ENCODE peak calls at places on chromosomes 6 and 20, in six cellular contexts. One of them, this sample, is unnamed.

GRCh38 chr6:100370265-100370664 is 94.5 kb downstream of the SIM1 start:
- DNase-seq in GM04503: no peak
- DNase-seq in AG10803: no peak
- DNase-seq in stimulated activated CD8-positive, alpha-beta memory T cell treated with anti-CD3 and anti-CD28 coated beads, Interleukin-4, amount 100 ng/mL, for 48 hours: no peak
- DNase-seq in upper lobe of left lung: no peak
- DNase-seq in endothelial cell: no peak
- DNase-seq in this sample: no peak

GRCh38 chr6:148999921-149000589 is 253.2 kb downstream of the UST start:
- DNase-seq in GM04503: peak; percentile 79
- DNase-seq in AG10803: peak; percentile 85
- DNase-seq in stimulated activated CD8-positive, alpha-beta memory T cell treated with anti-CD3 and anti-CD28 coated beads, Interleukin-4, amount 100 ng/mL, for 48 hours: no peak
- DNase-seq in upper lobe of left lung: no peak
- DNase-seq in endothelial cell: no peak
- DNase-seq in this sample: peak; percentile 67

GRCh38 chr6:33430991-33431879 is 11.4 kb downstream of the SYNGAP1 start:
- DNase-seq in GM04503: no peak
- DNase-seq in AG10803: peak; percentile 42
- DNase-seq in stimulated activated CD8-positive, alpha-beta memory T cell treated with anti-CD3 and anti-CD28 coated beads, Interleukin-4, amount 100 ng/mL, for 48 hours: peak; percentile 89
- DNase-seq in upper lobe of left lung: peak; percentile 90
- DNase-seq in endothelial cell: peak; percentile 84
- DNase-seq in this sample: peak; percentile 68

GRCh38 chr6:79946242-79946641 is 1.1 kb downstream of the ELOVL4 start:
- DNase-seq in GM04503: no peak
- DNase-seq in AG10803: peak; percentile 13
- DNase-seq in stimulated activated CD8-positive, alpha-beta memory T cell treated with anti-CD3 and anti-CD28 coated beads, Interleukin-4, amount 100 ng/mL, for 48 hours: no peak
- DNase-seq in upper lobe of left lung: no peak
- DNase-seq in endothelial cell: peak; percentile 25
- DNase-seq in this sample: peak; percentile 29

GRCh38 chr6:85357651-85358050 is 92.2 kb upstream of the NT5E start:
- DNase-seq in GM04503: no peak
- DNase-seq in AG10803: no peak
- DNase-seq in stimulated activated CD8-positive, alpha-beta memory T cell treated with anti-CD3 and anti-CD28 coated beads, Interleukin-4, amount 100 ng/mL, for 48 hours: no peak
- DNase-seq in upper lobe of left lung: no peak
- DNase-seq in endothelial cell: no peak
- DNase-seq in this sample: no peak

GRCh38 chr6:108874470-108875160 is 26.4 kb downstream of the ARMC2 start:
- DNase-seq in GM04503: peak; percentile 51
- DNase-seq in AG10803: peak; percentile 63
- DNase-seq in stimulated activated CD8-positive, alpha-beta memory T cell treated with anti-CD3 and anti-CD28 coated beads, Interleukin-4, amount 100 ng/mL, for 48 hours: peak; percentile 68
- DNase-seq in upper lobe of left lung: no peak
- DNase-seq in endothelial cell: no peak
- DNase-seq in this sample: peak; percentile 33

GRCh38 chr20:5078399-5078958 is 41.3 kb downstream of the PCNA start:
- DNase-seq in GM04503: no peak
- DNase-seq in AG10803: peak; percentile 25
- DNase-seq in stimulated activated CD8-positive, alpha-beta memory T cell treated with anti-CD3 and anti-CD28 coated beads, Interleukin-4, amount 100 ng/mL, for 48 hours: peak; percentile 83
- DNase-seq in upper lobe of left lung: no peak
- DNase-seq in endothelial cell: no peak
- DNase-seq in this sample: peak; percentile 61

GRCh38 chr6:160137989-160138835 is 16.6 kb downstream of the SLC22A1 start:
- DNase-seq in GM04503: no peak
- DNase-seq in AG10803: peak; percentile 57
- DNase-seq in stimulated activated CD8-positive, alpha-beta memory T cell treated with anti-CD3 and anti-CD28 coated beads, Interleukin-4, amount 100 ng/mL, for 48 hours: peak; percentile 76
- DNase-seq in upper lobe of left lung: no peak
- DNase-seq in endothelial cell: peak; percentile 61
- DNase-seq in this sample: peak; percentile 73

GRCh38 chr20:56386219-56386618 is 5.8 kb downstream of the AURKA start:
- DNase-seq in GM04503: no peak
- DNase-seq in AG10803: no peak
- DNase-seq in stimulated activated CD8-positive, alpha-beta memory T cell treated with anti-CD3 and anti-CD28 coated beads, Interleukin-4, amount 100 ng/mL, for 48 hours: no peak
- DNase-seq in upper lobe of left lung: no peak
- DNase-seq in endothelial cell: no peak
- DNase-seq in this sample: no peak

GRCh38 chr6:149990109-149990671 is 26.4 kb downstream of the ULBP1 start:
- DNase-seq in GM04503: no peak
- DNase-seq in AG10803: no peak
- DNase-seq in stimulated activated CD8-positive, alpha-beta memory T cell treated with anti-CD3 and anti-CD28 coated beads, Interleukin-4, amount 100 ng/mL, for 48 hours: peak; percentile 23
- DNase-seq in upper lobe of left lung: no peak
- DNase-seq in endothelial cell: no peak
- DNase-seq in this sample: peak; percentile 24

GRCh38 chr6:135328136-135328535 is 147.0 kb downstream of the MYB start:
- DNase-seq in GM04503: no peak
- DNase-seq in AG10803: no peak
- DNase-seq in stimulated activated CD8-positive, alpha-beta memory T cell treated with anti-CD3 and anti-CD28 coated beads, Interleukin-4, amount 100 ng/mL, for 48 hours: no peak
- DNase-seq in upper lobe of left lung: no peak
- DNase-seq in endothelial cell: no peak
- DNase-seq in this sample: no peak

GRCh38 chr6:154247119-154247814 is 109.3 kb downstream of the IPCEF1 start:
- DNase-seq in GM04503: no peak
- DNase-seq in AG10803: no peak
- DNase-seq in stimulated activated CD8-positive, alpha-beta memory T cell treated with anti-CD3 and anti-CD28 coated beads, Interleukin-4, amount 100 ng/mL, for 48 hours: no peak
- DNase-seq in upper lobe of left lung: no peak
- DNase-seq in endothelial cell: no peak
- DNase-seq in this sample: no peak

GRCh38 chr6:21109421-21110178 is 484.0 kb upstream of the SOX4 start:
- DNase-seq in GM04503: peak; percentile 54
- DNase-seq in AG10803: peak; percentile 77
- DNase-seq in stimulated activated CD8-positive, alpha-beta memory T cell treated with anti-CD3 and anti-CD28 coated beads, Interleukin-4, amount 100 ng/mL, for 48 hours: no peak
- DNase-seq in upper lobe of left lung: no peak
- DNase-seq in endothelial cell: no peak
- DNase-seq in this sample: peak; percentile 72

GRCh38 chr6:147190556-147190955 is 13.7 kb upstream of the STXBP5 start:
- DNase-seq in GM04503: no peak
- DNase-seq in AG10803: no peak
- DNase-seq in stimulated activated CD8-positive, alpha-beta memory T cell treated with anti-CD3 and anti-CD28 coated beads, Interleukin-4, amount 100 ng/mL, for 48 hours: no peak
- DNase-seq in upper lobe of left lung: no peak
- DNase-seq in endothelial cell: no peak
- DNase-seq in this sample: no peak

GRCh38 chr6:105209950-105210706 is 30.3 kb upstream of the POPDC3 start:
- DNase-seq in GM04503: peak; percentile 74
- DNase-seq in AG10803: peak; percentile 89
- DNase-seq in stimulated activated CD8-positive, alpha-beta memory T cell treated with anti-CD3 and anti-CD28 coated beads, Interleukin-4, amount 100 ng/mL, for 48 hours: no peak
- DNase-seq in upper lobe of left lung: no peak
- DNase-seq in endothelial cell: no peak
- DNase-seq in this sample: peak; percentile 72

GRCh38 chr20:37348643-37349516 is 2.9 kb downstream of the SRC start:
- DNase-seq in GM04503: no peak
- DNase-seq in AG10803: no peak
- DNase-seq in stimulated activated CD8-positive, alpha-beta memory T cell treated with anti-CD3 and anti-CD28 coated beads, Interleukin-4, amount 100 ng/mL, for 48 hours: no peak
- DNase-seq in upper lobe of left lung: no peak
- DNase-seq in endothelial cell: no peak
- DNase-seq in this sample: no peak

GRCh38 chr6:50353603-50354002 is 303.9 kb upstream of the DEFB112 start:
- DNase-seq in GM04503: no peak
- DNase-seq in AG10803: no peak
- DNase-seq in stimulated activated CD8-positive, alpha-beta memory T cell treated with anti-CD3 and anti-CD28 coated beads, Interleukin-4, amount 100 ng/mL, for 48 hours: no peak
- DNase-seq in upper lobe of left lung: no peak
- DNase-seq in endothelial cell: no peak
- DNase-seq in this sample: no peak

GRCh38 chr20:32906871-32907495 is 48.3 kb downstream of the EFCAB8 start:
- DNase-seq in GM04503: no peak
- DNase-seq in AG10803: no peak
- DNase-seq in stimulated activated CD8-positive, alpha-beta memory T cell treated with anti-CD3 and anti-CD28 coated beads, Interleukin-4, amount 100 ng/mL, for 48 hours: no peak
- DNase-seq in upper lobe of left lung: no peak
- DNase-seq in endothelial cell: no peak
- DNase-seq in this sample: no peak

GRCh38 chr6:41723178-41723935 is 12.1 kb downstream of the TFEB start:
- DNase-seq in GM04503: peak; percentile 56
- DNase-seq in AG10803: peak; percentile 91
- DNase-seq in stimulated activated CD8-positive, alpha-beta memory T cell treated with anti-CD3 and anti-CD28 coated beads, Interleukin-4, amount 100 ng/mL, for 48 hours: no peak
- DNase-seq in upper lobe of left lung: peak; percentile 89
- DNase-seq in endothelial cell: no peak
- DNase-seq in this sample: peak; percentile 96

GRCh38 chr20:23641936-23642751 is 4.4 kb upstream of the CST3 start:
- DNase-seq in GM04503: peak; percentile 37
- DNase-seq in AG10803: peak; percentile 85
- DNase-seq in stimulated activated CD8-positive, alpha-beta memory T cell treated with anti-CD3 and anti-CD28 coated beads, Interleukin-4, amount 100 ng/mL, for 48 hours: no peak
- DNase-seq in upper lobe of left lung: no peak
- DNase-seq in endothelial cell: no peak
- DNase-seq in this sample: peak; percentile 70

GRCh38 chr6:157561037-157561790 is 180.2 kb downstream of the ZDHHC14 start:
- DNase-seq in GM04503: no peak
- DNase-seq in AG10803: no peak
- DNase-seq in stimulated activated CD8-positive, alpha-beta memory T cell treated with anti-CD3 and anti-CD28 coated beads, Interleukin-4, amount 100 ng/mL, for 48 hours: no peak
- DNase-seq in upper lobe of left lung: peak; percentile 15
- DNase-seq in endothelial cell: no peak
- DNase-seq in this sample: no peak

GRCh38 chr6:144460224-144461095 is 175.3 kb downstream of the UTRN start:
- DNase-seq in GM04503: no peak
- DNase-seq in AG10803: no peak
- DNase-seq in stimulated activated CD8-positive, alpha-beta memory T cell treated with anti-CD3 and anti-CD28 coated beads, Interleukin-4, amount 100 ng/mL, for 48 hours: no peak
- DNase-seq in upper lobe of left lung: no peak
- DNase-seq in endothelial cell: no peak
- DNase-seq in this sample: no peak

GRCh38 chr6:110282412-110282811 is 75.7 kb downstream of the METTL24 start:
- DNase-seq in GM04503: no peak
- DNase-seq in AG10803: no peak
- DNase-seq in stimulated activated CD8-positive, alpha-beta memory T cell treated with anti-CD3 and anti-CD28 coated beads, Interleukin-4, amount 100 ng/mL, for 48 hours: no peak
- DNase-seq in upper lobe of left lung: no peak
- DNase-seq in endothelial cell: no peak
- DNase-seq in this sample: no peak

GRCh38 chr20:36676701-36677421 is 30.9 kb upstream of the SLA2 start:
- DNase-seq in GM04503: no peak
- DNase-seq in AG10803: no peak
- DNase-seq in stimulated activated CD8-positive, alpha-beta memory T cell treated with anti-CD3 and anti-CD28 coated beads, Interleukin-4, amount 100 ng/mL, for 48 hours: no peak
- DNase-seq in upper lobe of left lung: peak; percentile 73
- DNase-seq in endothelial cell: peak; percentile 12
- DNase-seq in this sample: no peak

GRCh38 chr6:166780284-166780683 is 153.2 kb upstream of the RPS6KA2 start:
- DNase-seq in GM04503: no peak
- DNase-seq in AG10803: no peak
- DNase-seq in stimulated activated CD8-positive, alpha-beta memory T cell treated with anti-CD3 and anti-CD28 coated beads, Interleukin-4, amount 100 ng/mL, for 48 hours: peak; percentile 3
- DNase-seq in upper lobe of left lung: no peak
- DNase-seq in endothelial cell: no peak
- DNase-seq in this sample: no peak

GRCh38 chr6:72974276-72974675 is 251.0 kb downstream of the KHDC1L start:
- DNase-seq in GM04503: no peak
- DNase-seq in AG10803: no peak
- DNase-seq in stimulated activated CD8-positive, alpha-beta memory T cell treated with anti-CD3 and anti-CD28 coated beads, Interleukin-4, amount 100 ng/mL, for 48 hours: no peak
- DNase-seq in upper lobe of left lung: no peak
- DNase-seq in endothelial cell: no peak
- DNase-seq in this sample: no peak

GRCh38 chr6:25175216-25175615 is 104.0 kb upstream of the CARMIL1 start:
- DNase-seq in GM04503: no peak
- DNase-seq in AG10803: no peak
- DNase-seq in stimulated activated CD8-positive, alpha-beta memory T cell treated with anti-CD3 and anti-CD28 coated beads, Interleukin-4, amount 100 ng/mL, for 48 hours: no peak
- DNase-seq in upper lobe of left lung: no peak
- DNase-seq in endothelial cell: no peak
- DNase-seq in this sample: no peak

GRCh38 chr6:122580731-122581130 is 29.5 kb upstream of the PKIB start:
- DNase-seq in GM04503: no peak
- DNase-seq in AG10803: no peak
- DNase-seq in stimulated activated CD8-positive, alpha-beta memory T cell treated with anti-CD3 and anti-CD28 coated beads, Interleukin-4, amount 100 ng/mL, for 48 hours: no peak
- DNase-seq in upper lobe of left lung: no peak
- DNase-seq in endothelial cell: no peak
- DNase-seq in this sample: no peak

GRCh38 chr6:28323813-28324424 is 12.0 kb downstream of the ZSCAN31 start:
- DNase-seq in GM04503: no peak
- DNase-seq in AG10803: no peak
- DNase-seq in stimulated activated CD8-positive, alpha-beta memory T cell treated with anti-CD3 and anti-CD28 coated beads, Interleukin-4, amount 100 ng/mL, for 48 hours: no peak
- DNase-seq in upper lobe of left lung: no peak
- DNase-seq in endothelial cell: no peak
- DNase-seq in this sample: no peak

GRCh38 chr20:50034567-50035170 is 51.9 kb downstream of the SNAI1 start:
- DNase-seq in GM04503: peak; percentile 42
- DNase-seq in AG10803: peak; percentile 78
- DNase-seq in stimulated activated CD8-positive, alpha-beta memory T cell treated with anti-CD3 and anti-CD28 coated beads, Interleukin-4, amount 100 ng/mL, for 48 hours: no peak
- DNase-seq in upper lobe of left lung: no peak
- DNase-seq in endothelial cell: no peak
- DNase-seq in this sample: peak; percentile 65

GRCh38 chr20:62066983-62067433 is 1.3 kb upstream of the TAF4 start:
- DNase-seq in GM04503: no peak
- DNase-seq in AG10803: peak; percentile 12
- DNase-seq in stimulated activated CD8-positive, alpha-beta memory T cell treated with anti-CD3 and anti-CD28 coated beads, Interleukin-4, amount 100 ng/mL, for 48 hours: peak; percentile 54
- DNase-seq in upper lobe of left lung: no peak
- DNase-seq in endothelial cell: no peak
- DNase-seq in this sample: peak; percentile 58

GRCh38 chr6:112128208-112128607 is 40.8 kb downstream of the FAM229B start:
- DNase-seq in GM04503: no peak
- DNase-seq in AG10803: no peak
- DNase-seq in stimulated activated CD8-positive, alpha-beta memory T cell treated with anti-CD3 and anti-CD28 coated beads, Interleukin-4, amount 100 ng/mL, for 48 hours: no peak
- DNase-seq in upper lobe of left lung: no peak
- DNase-seq in endothelial cell: no peak
- DNase-seq in this sample: no peak

GRCh38 chr6:131172237-131172636 is 37.0 kb downstream of the AKAP7 start:
- DNase-seq in GM04503: no peak
- DNase-seq in AG10803: peak; percentile 27
- DNase-seq in stimulated activated CD8-positive, alpha-beta memory T cell treated with anti-CD3 and anti-CD28 coated beads, Interleukin-4, amount 100 ng/mL, for 48 hours: no peak
- DNase-seq in upper lobe of left lung: no peak
- DNase-seq in endothelial cell: no peak
- DNase-seq in this sample: no peak

GRCh38 chr20:57882451-57883161 is 172.8 kb upstream of the PMEPA1 start:
- DNase-seq in GM04503: no peak
- DNase-seq in AG10803: peak; percentile 43
- DNase-seq in stimulated activated CD8-positive, alpha-beta memory T cell treated with anti-CD3 and anti-CD28 coated beads, Interleukin-4, amount 100 ng/mL, for 48 hours: peak; percentile 16
- DNase-seq in upper lobe of left lung: no peak
- DNase-seq in endothelial cell: no peak
- DNase-seq in this sample: peak; percentile 70

GRCh38 chr20:15252289-15252688 is 914.9 kb upstream of the FLRT3 start:
- DNase-seq in GM04503: no peak
- DNase-seq in AG10803: no peak
- DNase-seq in stimulated activated CD8-positive, alpha-beta memory T cell treated with anti-CD3 and anti-CD28 coated beads, Interleukin-4, amount 100 ng/mL, for 48 hours: no peak
- DNase-seq in upper lobe of left lung: no peak
- DNase-seq in endothelial cell: no peak
- DNase-seq in this sample: no peak

GRCh38 chr6:72624557-72625160 is 2.8 kb downstream of the KCNQ5 start:
- DNase-seq in GM04503: no peak
- DNase-seq in AG10803: peak; percentile 25
- DNase-seq in stimulated activated CD8-positive, alpha-beta memory T cell treated with anti-CD3 and anti-CD28 coated beads, Interleukin-4, amount 100 ng/mL, for 48 hours: no peak
- DNase-seq in upper lobe of left lung: no peak
- DNase-seq in endothelial cell: no peak
- DNase-seq in this sample: peak; percentile 39

GRCh38 chr6:81834141-81834621 is 81.7 kb upstream of the TENT5A start:
- DNase-seq in GM04503: peak; percentile 92
- DNase-seq in AG10803: peak; percentile 92
- DNase-seq in stimulated activated CD8-positive, alpha-beta memory T cell treated with anti-CD3 and anti-CD28 coated beads, Interleukin-4, amount 100 ng/mL, for 48 hours: no peak
- DNase-seq in upper lobe of left lung: no peak
- DNase-seq in endothelial cell: no peak
- DNase-seq in this sample: peak; percentile 60

GRCh38 chr6:152267967-152268845 is 369.0 kb downstream of the SYNE1 start:
- DNase-seq in GM04503: no peak
- DNase-seq in AG10803: no peak
- DNase-seq in stimulated activated CD8-positive, alpha-beta memory T cell treated with anti-CD3 and anti-CD28 coated beads, Interleukin-4, amount 100 ng/mL, for 48 hours: peak; percentile 38
- DNase-seq in upper lobe of left lung: no peak
- DNase-seq in endothelial cell: peak; percentile 39
- DNase-seq in this sample: peak; percentile 20

GRCh38 chr6:106666290-106667021 is 37.1 kb downstream of the QRSL1 start:
- DNase-seq in GM04503: no peak
- DNase-seq in AG10803: no peak
- DNase-seq in stimulated activated CD8-positive, alpha-beta memory T cell treated with anti-CD3 and anti-CD28 coated beads, Interleukin-4, amount 100 ng/mL, for 48 hours: no peak
- DNase-seq in upper lobe of left lung: no peak
- DNase-seq in endothelial cell: no peak
- DNase-seq in this sample: no peak

This sample was measured in GM03348.